ENCODE peak calls at places on chromosomes 13 and 19, in five cellular contexts. One of them, this sample, is unnamed.

GRCh38 chr19:56245062-56245740 is 27.3 kb upstream of the EDDM13 start:
- DNase-seq in left ventricle myocardium inferior: no peak
- DNase-seq in body of pancreas: no peak
- DNase-seq in pancreas: no peak
- DNase-seq in GM12878: no peak
- DNase-seq in this sample: no peak

GRCh38 chr19:40776966-40777794 is 867 bp upstream of the RAB4B start:
- DNase-seq in left ventricle myocardium inferior: peak; percentile 84
- DNase-seq in body of pancreas: peak; percentile 88
- DNase-seq in pancreas: peak; percentile 80
- DNase-seq in GM12878: peak; percentile 99
- DNase-seq in this sample: peak; percentile 91

GRCh38 chr19:4007836-4008539 is 452 bp downstream of the PIAS4 start:
- DNase-seq in left ventricle myocardium inferior: no peak
- DNase-seq in body of pancreas: no peak
- DNase-seq in pancreas: no peak
- DNase-seq in GM12878: no peak
- DNase-seq in this sample: peak; percentile 14

GRCh38 chr13:113952151-113952982 is 21.5 kb downstream of the C13orf46 start:
- DNase-seq in left ventricle myocardium inferior: peak; percentile 17
- DNase-seq in body of pancreas: no peak
- DNase-seq in pancreas: no peak
- DNase-seq in GM12878: no peak
- DNase-seq in this sample: no peak

GRCh38 chr19:13718733-13719132 is 45.6 kb upstream of the MRI1 start:
- DNase-seq in left ventricle myocardium inferior: peak; percentile 34
- DNase-seq in body of pancreas: no peak
- DNase-seq in pancreas: no peak
- DNase-seq in GM12878: no peak
- DNase-seq in this sample: no peak

GRCh38 chr13:76836311-76836710 is 49.9 kb downstream of the KCTD12 start:
- DNase-seq in left ventricle myocardium inferior: no peak
- DNase-seq in body of pancreas: no peak
- DNase-seq in pancreas: no peak
- DNase-seq in GM12878: no peak
- DNase-seq in this sample: no peak

GRCh38 chr13:51231456-51231855 is 9.3 kb downstream of the FAM124A start:
- DNase-seq in left ventricle myocardium inferior: no peak
- DNase-seq in body of pancreas: no peak
- DNase-seq in pancreas: no peak
- DNase-seq in GM12878: no peak
- DNase-seq in this sample: no peak

GRCh38 chr13:28865312-28865711 is 45.2 kb downstream of the MTUS2 start:
- DNase-seq in left ventricle myocardium inferior: no peak
- DNase-seq in body of pancreas: no peak
- DNase-seq in pancreas: no peak
- DNase-seq in GM12878: no peak
- DNase-seq in this sample: no peak

GRCh38 chr13:27403252-27403678 is 21.2 kb upstream of the GTF3A start:
- DNase-seq in left ventricle myocardium inferior: no peak
- DNase-seq in body of pancreas: no peak
- DNase-seq in pancreas: no peak
- DNase-seq in GM12878: no peak
- DNase-seq in this sample: no peak

GRCh38 chr19:49676136-49676689 is 858 bp upstream of the PRMT1 start:
- DNase-seq in left ventricle myocardium inferior: peak; percentile 86
- DNase-seq in body of pancreas: peak; percentile 88
- DNase-seq in pancreas: peak; percentile 90
- DNase-seq in GM12878: peak; percentile 84
- DNase-seq in this sample: no peak

GRCh38 chr13:109287553-109287952 is 498.8 kb downstream of the IRS2 start:
- DNase-seq in left ventricle myocardium inferior: no peak
- DNase-seq in body of pancreas: no peak
- DNase-seq in pancreas: no peak
- DNase-seq in GM12878: no peak
- DNase-seq in this sample: no peak

GRCh38 chr13:41785402-41786142 is 175.3 kb downstream of the VWA8 start:
- DNase-seq in left ventricle myocardium inferior: no peak
- DNase-seq in body of pancreas: no peak
- DNase-seq in pancreas: no peak
- DNase-seq in GM12878: no peak
- DNase-seq in this sample: no peak

GRCh38 chr13:31890946-31891345 is 140.6 kb upstream of the FRY start:
- DNase-seq in left ventricle myocardium inferior: no peak
- DNase-seq in body of pancreas: no peak
- DNase-seq in pancreas: no peak
- DNase-seq in GM12878: no peak
- DNase-seq in this sample: no peak

GRCh38 chr19:58554494-58555368 is at the start of gene CHMP2A:
- DNase-seq in left ventricle myocardium inferior: peak; percentile 99
- DNase-seq in body of pancreas: peak; percentile 98
- DNase-seq in pancreas: peak; percentile 96
- DNase-seq in GM12878: peak; percentile 85
- DNase-seq in this sample: peak; percentile 99

GRCh38 chr13:86960876-86961275 is 710.3 kb upstream of the SLITRK5 start:
- DNase-seq in left ventricle myocardium inferior: no peak
- DNase-seq in body of pancreas: no peak
- DNase-seq in pancreas: no peak
- DNase-seq in GM12878: no peak
- DNase-seq in this sample: no peak

GRCh38 chr19:50030225-50030624 is 4.4 kb downstream of the ZNF473 start:
- DNase-seq in left ventricle myocardium inferior: no peak
- DNase-seq in body of pancreas: no peak
- DNase-seq in pancreas: no peak
- DNase-seq in GM12878: no peak
- DNase-seq in this sample: no peak

GRCh38 chr19:38118176-38118575 is 105.8 kb downstream of the DPF1 start:
- DNase-seq in left ventricle myocardium inferior: no peak
- DNase-seq in body of pancreas: no peak
- DNase-seq in pancreas: no peak
- DNase-seq in GM12878: no peak
- DNase-seq in this sample: no peak

GRCh38 chr13:44219808-44220544 is 153.6 kb upstream of the SERP2 start:
- DNase-seq in left ventricle myocardium inferior: no peak
- DNase-seq in body of pancreas: no peak
- DNase-seq in pancreas: no peak
- DNase-seq in GM12878: no peak
- DNase-seq in this sample: no peak

GRCh38 chr19:50679177-50680125 is 30.2 kb downstream of the C19orf81 start:
- DNase-seq in left ventricle myocardium inferior: peak; percentile 72
- DNase-seq in body of pancreas: peak; percentile 71
- DNase-seq in pancreas: peak; percentile 61
- DNase-seq in GM12878: peak; percentile 61
- DNase-seq in this sample: peak; percentile 86

GRCh38 chr13:39688699-39689405 is 33.4 kb downstream of the COG6 start:
- DNase-seq in left ventricle myocardium inferior: no peak
- DNase-seq in body of pancreas: no peak
- DNase-seq in pancreas: no peak
- DNase-seq in GM12878: peak; percentile 9
- DNase-seq in this sample: no peak

GRCh38 chr13:47249296-47249695 is 352.4 kb upstream of the HTR2A start:
- DNase-seq in left ventricle myocardium inferior: no peak
- DNase-seq in body of pancreas: no peak
- DNase-seq in pancreas: no peak
- DNase-seq in GM12878: no peak
- DNase-seq in this sample: no peak

GRCh38 chr13:70758932-70759331 is 650.7 kb upstream of the KLHL1 start:
- DNase-seq in left ventricle myocardium inferior: no peak
- DNase-seq in body of pancreas: no peak
- DNase-seq in pancreas: no peak
- DNase-seq in GM12878: no peak
- DNase-seq in this sample: no peak

GRCh38 chr13:48478401-48478800 is 54.5 kb downstream of the RCBTB2 start:
- DNase-seq in left ventricle myocardium inferior: no peak
- DNase-seq in body of pancreas: no peak
- DNase-seq in pancreas: no peak
- DNase-seq in GM12878: no peak
- DNase-seq in this sample: no peak

DNA sequence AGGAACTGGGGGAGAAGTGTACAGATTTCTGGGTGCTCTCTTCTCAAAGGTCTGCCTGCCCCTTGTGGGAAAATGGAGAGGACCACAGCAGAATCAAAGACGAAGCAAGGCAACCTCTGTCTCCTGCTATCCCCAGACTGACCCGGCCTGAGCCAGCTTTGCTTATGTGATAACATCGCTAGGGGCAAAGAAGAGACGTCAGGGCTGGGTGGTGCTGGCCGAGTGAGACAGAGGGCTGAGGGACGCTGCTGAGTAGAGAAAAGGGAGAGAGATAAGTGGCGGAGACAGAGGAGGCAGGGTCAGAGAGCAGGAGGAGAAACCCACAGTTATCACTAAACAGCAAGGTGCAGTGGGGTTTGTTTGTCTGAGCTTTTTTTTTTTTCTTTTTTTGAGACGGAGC is 4.6 kb upstream of the MUC16 start:
- DNase-seq in left ventricle myocardium inferior: no peak
- DNase-seq in body of pancreas: no peak
- DNase-seq in pancreas: no peak
- DNase-seq in GM12878: no peak
- DNase-seq in this sample: no peak
- H3K4me3 ChIP-seq in left ventricle myocardium inferior: no peak overlapping the region
- H3K4me3 ChIP-seq in body of pancreas: no peak overlapping the region
- H3K4me3 ChIP-seq in pancreas: no peak overlapping the region
- H3K4me3 ChIP-seq in GM12878: no peak overlapping the region
- H3K4me3 ChIP-seq in this sample: no peak overlapping the region

DNA sequence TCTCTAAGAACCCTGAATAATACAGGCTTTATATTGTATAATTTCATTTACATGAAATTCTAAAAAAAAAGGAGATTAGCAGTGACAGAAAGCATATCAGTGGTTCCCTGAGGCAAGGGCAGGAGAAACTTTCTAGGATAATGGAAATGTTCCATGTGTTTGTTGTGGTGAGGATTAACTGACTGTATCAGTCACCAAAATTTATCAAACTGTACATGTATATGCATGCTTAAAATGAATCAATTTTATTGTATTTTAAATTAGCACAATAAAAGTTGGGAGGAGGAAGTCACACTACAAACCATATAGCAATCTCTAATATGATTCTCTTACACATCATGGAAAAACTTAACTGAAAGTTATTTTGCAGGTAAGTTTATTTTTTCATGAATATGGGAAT is 396.8 kb downstream of the EFNB2 start:
- DNase-seq in left ventricle myocardium inferior: no peak
- DNase-seq in body of pancreas: no peak
- DNase-seq in pancreas: no peak
- DNase-seq in GM12878: no peak
- DNase-seq in this sample: no peak
- H3K4me3 ChIP-seq in left ventricle myocardium inferior: no peak overlapping the region
- H3K4me3 ChIP-seq in body of pancreas: no peak overlapping the region
- H3K4me3 ChIP-seq in pancreas: no peak overlapping the region
- H3K4me3 ChIP-seq in GM12878: no peak overlapping the region
- H3K4me3 ChIP-seq in this sample: no peak overlapping the region

DNA sequence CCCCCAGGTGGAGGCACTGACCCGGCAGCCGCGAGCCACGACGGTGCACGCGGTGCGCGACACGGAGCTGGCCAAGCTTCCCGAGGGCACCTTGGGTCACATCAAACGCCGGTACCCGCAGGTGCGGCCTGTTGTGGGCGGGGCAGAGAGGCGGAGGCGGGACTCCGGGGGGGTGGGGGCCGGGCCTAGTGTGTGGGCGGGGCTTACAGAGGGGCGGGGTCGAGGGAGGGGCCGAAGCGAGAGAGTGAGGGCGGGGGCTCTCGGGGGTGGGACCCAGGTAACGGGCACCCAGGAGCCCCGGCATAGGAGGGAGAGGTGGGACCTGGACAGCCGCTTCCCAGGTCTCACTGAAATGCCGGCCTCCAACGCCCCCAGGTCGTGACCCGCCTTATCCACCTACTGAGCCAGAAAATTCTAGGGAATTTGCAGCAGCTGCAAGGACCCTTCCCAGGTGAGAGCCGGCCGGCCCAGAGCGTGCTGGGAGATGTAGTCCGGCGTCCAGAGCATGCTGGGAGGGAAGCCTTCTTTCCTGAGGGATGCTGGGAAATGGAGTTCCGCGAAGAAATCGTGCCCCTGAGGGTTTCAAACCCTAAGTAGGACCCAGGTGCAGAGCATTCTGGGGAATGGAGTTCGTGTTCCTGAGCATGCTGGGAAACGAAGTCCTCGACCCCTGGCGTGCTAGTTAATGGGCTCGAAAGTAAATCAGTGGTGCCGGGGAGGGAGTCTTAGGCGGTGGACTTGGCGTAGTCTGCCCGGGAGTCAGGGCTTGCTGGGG is 15.7 kb downstream of the PNPLA6 start:
- DNase-seq in left ventricle myocardium inferior: peak; percentile 62
- DNase-seq in body of pancreas: peak; percentile 91
- DNase-seq in pancreas: peak; percentile 92
- DNase-seq in GM12878: no peak
- DNase-seq in this sample: peak; percentile 70
- H3K4me3 ChIP-seq in left ventricle myocardium inferior: peak overlapping the region; percentile 60
- H3K4me3 ChIP-seq in body of pancreas: no peak overlapping the region
- H3K4me3 ChIP-seq in pancreas: peak overlapping the region; percentile 40
- H3K4me3 ChIP-seq in GM12878: no peak overlapping the region
- H3K4me3 ChIP-seq in this sample: no peak overlapping the region

GRCh38 chr19:22286151-22286810 is at the start of gene ZNF729:
- DNase-seq in left ventricle myocardium inferior: no peak
- DNase-seq in body of pancreas: no peak
- DNase-seq in pancreas: no peak
- DNase-seq in GM12878: no peak
- DNase-seq in this sample: no peak
- H3K4me3 ChIP-seq in left ventricle myocardium inferior: peak within 1 kb of the TSS; percentile 42
- H3K4me3 ChIP-seq in body of pancreas: no peak within 1 kb of the TSS
- H3K4me3 ChIP-seq in pancreas: no peak within 1 kb of the TSS
- H3K4me3 ChIP-seq in GM12878: no peak within 1 kb of the TSS
- H3K4me3 ChIP-seq in this sample: no peak within 1 kb of the TSS

DNA sequence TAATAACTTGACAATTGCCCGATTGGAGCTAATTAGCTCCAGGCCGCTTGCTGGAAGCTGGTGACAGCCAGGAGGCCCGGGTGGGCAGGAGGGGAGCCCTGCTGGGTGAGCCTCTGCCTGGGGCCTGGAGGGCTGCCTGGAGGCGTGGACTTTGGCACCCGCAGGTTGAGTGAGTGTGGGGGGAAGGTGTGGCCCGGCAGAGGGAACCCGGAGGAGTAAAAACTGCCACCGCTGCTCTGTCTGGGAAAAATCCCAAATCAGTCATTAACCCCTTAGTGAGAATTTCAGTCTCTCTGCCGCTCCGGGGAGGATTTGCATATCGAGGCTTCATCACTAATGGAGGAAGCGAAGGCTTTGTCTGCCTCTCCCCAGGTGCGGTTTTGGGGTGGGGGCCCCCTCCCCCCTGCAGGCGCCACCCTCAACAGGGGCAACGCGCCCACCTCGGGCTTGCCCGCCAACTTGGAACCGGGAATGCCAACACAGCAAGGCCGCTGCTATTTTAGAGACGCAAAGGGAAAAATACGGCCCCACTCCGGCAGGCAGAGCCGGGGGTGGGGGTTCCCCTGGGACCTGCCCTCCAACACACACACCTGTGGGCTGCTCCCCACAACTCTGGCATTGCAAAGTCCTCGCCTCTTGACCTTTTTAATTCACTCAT is 6.2 kb downstream of the EFNA2 start:
- DNase-seq in left ventricle myocardium inferior: no peak
- DNase-seq in body of pancreas: no peak
- DNase-seq in pancreas: no peak
- DNase-seq in GM12878: no peak
- DNase-seq in this sample: peak; percentile 53
- H3K4me3 ChIP-seq in left ventricle myocardium inferior: no peak overlapping the region
- H3K4me3 ChIP-seq in body of pancreas: no peak overlapping the region
- H3K4me3 ChIP-seq in pancreas: no peak overlapping the region
- H3K4me3 ChIP-seq in GM12878: no peak overlapping the region
- H3K4me3 ChIP-seq in this sample: no peak overlapping the region

GRCh38 chr19:15262011-15262410 is 29.8 kb upstream of the EPHX3 start:
- DNase-seq in left ventricle myocardium inferior: no peak
- DNase-seq in body of pancreas: peak; percentile 87
- DNase-seq in pancreas: peak; percentile 92
- DNase-seq in GM12878: no peak
- DNase-seq in this sample: no peak
- H3K4me3 ChIP-seq in left ventricle myocardium inferior: no peak overlapping the region
- H3K4me3 ChIP-seq in body of pancreas: no peak overlapping the region
- H3K4me3 ChIP-seq in pancreas: no peak overlapping the region
- H3K4me3 ChIP-seq in GM12878: no peak overlapping the region
- H3K4me3 ChIP-seq in this sample: no peak overlapping the region